ENCODE peak calls at places on chromosomes 11 and 22, in eight cellular contexts. N is KG1; F is adipocyte; L is activated CD4-positive, alpha-beta T cell treated with anti-CD3 and anti-CD28 coated beads for 48 hours; W is activated T-cell treated with anti-CD3 and anti-CD28 coated beads, Interleukin-2, amount 50 U/mL, for 24 hours; Z is sciatic nerve; C is pancreas; E is IMR-90. K is an unnamed sample.

GRCh38 chr11:2666828-2667570 is 32.8 kb downstream of the KCNQ1OT1 start:
- DNase-seq in N (no peak), F (peak), L (no peak), W (no peak), Z (no peak), C (peak), E (no peak), K (no peak)

GRCh38 chr22:49671331-49672012 is 156.2 kb downstream of the BRD1 start:
- DNase-seq in N (no peak), F (no peak), L (no peak), W (peak), Z (peak), C (no peak), E (no peak), K (no peak)

GRCh38 chr11:132520199-132520598 is 1012.1 kb downstream of the OPCML start:
- DNase-seq in N (no peak), F (peak), L (no peak), W (no peak), Z (no peak), C (no peak), E (peak), K (no peak)

GRCh38 chr22:37169947-37170688 is 17.9 kb downstream of the C1QTNF6 start:
- DNase-seq in N (no peak), F (no peak), L (no peak), W (peak), Z (peak), C (peak), E (no peak), K (no peak)

GRCh38 chr11:126862664-126863247 is 137.8 kb downstream of the KIRREL3 start:
- DNase-seq in N (no peak), F (no peak), L (no peak), W (no peak), Z (no peak), C (no peak), E (no peak), K (no peak)

GRCh38 chr11:128940603-128941002 is 2.1 kb downstream of the TP53AIP1 start:
- DNase-seq in N (no peak), F (no peak), L (no peak), W (no peak), Z (no peak), C (no peak), E (no peak), K (no peak)

GRCh38 chr11:124763156-124763947 is 1.3 kb upstream of the ESAM start:
- DNase-seq in N (peak), F (peak), L (peak), W (peak), Z (peak), C (peak), E (peak), K (peak)

GRCh38 chr11:95144313-95145235 is 54.9 kb downstream of the ENDOD1 start:
- DNase-seq in N (no peak), F (no peak), L (no peak), W (no peak), Z (no peak), C (no peak), E (no peak), K (no peak)

GRCh38 chr11:1120532-1121342 is 37.0 kb upstream of the MUC5AC start:
- DNase-seq in N (no peak), F (no peak), L (peak), W (no peak), Z (no peak), C (peak), E (no peak), K (no peak)

GRCh38 chr22:35733742-35734516 is 16.3 kb downstream of the APOL5 start:
- DNase-seq in N (no peak), F (no peak), L (no peak), W (no peak), Z (no peak), C (no peak), E (no peak), K (no peak)

GRCh38 chr11:9004310-9004945 is 627 bp upstream of the NRIP3 start:
- DNase-seq in N (no peak), F (peak), L (peak), W (peak), Z (peak), C (peak), E (no peak), K (no peak)

GRCh38 chr11:74460481-74461154 is 6.7 kb downstream of the KCNE3 start:
- DNase-seq in N (peak), F (peak), L (no peak), W (no peak), Z (no peak), C (no peak), E (peak), K (peak)

GRCh38 chr11:47797633-47798032 is 30.5 kb upstream of the FNBP4 start:
- DNase-seq in N (no peak), F (no peak), L (peak), W (no peak), Z (no peak), C (no peak), E (peak), K (peak)

GRCh38 chr22:46085831-46086576 is 64.3 kb upstream of the PPARA start:
- DNase-seq in N (no peak), F (no peak), L (no peak), W (no peak), Z (peak), C (peak), E (no peak), K (peak)

GRCh38 chr11:71244116-71244815 is 8.1 kb downstream of the SHANK2 start:
- DNase-seq in N (no peak), F (peak), L (no peak), W (no peak), Z (no peak), C (no peak), E (peak), K (no peak)

GRCh38 chr11:33773399-33774355 is 643 bp downstream of the FBXO3 start:
- DNase-seq in N (peak), F (peak), L (peak), W (peak), Z (no peak), C (peak), E (peak), K (no peak)

GRCh38 chr22:20566420-20567260 is 59.2 kb downstream of the MED15 start:
- DNase-seq in N (no peak), F (peak), L (peak), W (peak), Z (no peak), C (no peak), E (peak), K (peak)

GRCh38 chr22:17102297-17102667 is 17.5 kb downstream of the IL17RA start:
- DNase-seq in N (no peak), F (no peak), L (no peak), W (no peak), Z (no peak), C (no peak), E (no peak), K (no peak)

GRCh38 chr22:49576241-49577141 is 251.2 kb downstream of the BRD1 start:
- DNase-seq in N (no peak), F (no peak), L (no peak), W (peak), Z (peak), C (no peak), E (no peak), K (no peak)

GRCh38 chr11:46322759-46323158 is 24.5 kb upstream of the DGKZ start:
- DNase-seq in N (no peak), F (peak), L (peak), W (no peak), Z (no peak), C (no peak), E (peak), K (no peak)

GRCh38 chr22:24230911-24231656 is 13.8 kb downstream of the GGT5 start:
- DNase-seq in N (no peak), F (no peak), L (peak), W (peak), Z (no peak), C (peak), E (no peak), K (no peak)

GRCh38 chr11:62553839-62554361 is 7.3 kb upstream of the AHNAK start:
- DNase-seq in N (no peak), F (peak), L (no peak), W (no peak), Z (no peak), C (no peak), E (peak), K (peak)

GRCh38 chr22:46673677-46674236 is 53.6 kb downstream of the GRAMD4 start:
- DNase-seq in N (no peak), F (no peak), L (peak), W (no peak), Z (no peak), C (no peak), E (no peak), K (no peak)

GRCh38 chr11:9462172-9462799 is 1.5 kb downstream of the ZNF143 start:
- DNase-seq in N (no peak), F (peak), L (no peak), W (no peak), Z (no peak), C (no peak), E (peak), K (no peak)

GRCh38 chr11:63764712-63765631 is 3.6 kb downstream of the ZFTA start:
- DNase-seq in N (no peak), F (no peak), L (no peak), W (no peak), Z (no peak), C (peak), E (no peak), K (no peak)

GRCh38 chr11:128342511-128343133 is 244.7 kb downstream of the ETS1 start:
- DNase-seq in N (no peak), F (peak), L (peak), W (peak), Z (no peak), C (no peak), E (peak), K (peak)

GRCh38 chr11:3614742-3615171 is 27.0 kb downstream of the ART5 start:
- DNase-seq in N (no peak), F (no peak), L (peak), W (peak), Z (no peak), C (no peak), E (no peak), K (peak)

GRCh38 chr22:46368422-46368821 is 32.9 kb downstream of the TRMU start:
- DNase-seq in N (no peak), F (no peak), L (no peak), W (no peak), Z (no peak), C (no peak), E (no peak), K (no peak)

GRCh38 chr11:60214386-60214785 is 28.6 kb downstream of the MS4A4E start:
- DNase-seq in N (no peak), F (no peak), L (no peak), W (no peak), Z (no peak), C (no peak), E (no peak), K (no peak)

GRCh38 chr11:76073716-76074115 is 132.6 kb downstream of the WNT11 start:
- DNase-seq in N (no peak), F (peak), L (no peak), W (no peak), Z (no peak), C (no peak), E (peak), K (no peak)

GRCh38 chr11:130476200-130476921 is 27.9 kb downstream of the ADAMTS15 start:
- DNase-seq in N (no peak), F (no peak), L (no peak), W (no peak), Z (no peak), C (no peak), E (peak), K (no peak)